ENCODE peak calls at places on chromosomes 6 and 20, in seven cellular contexts. I is tibial nerve, K is spleen, J is OCI-LY7, V is WERI-Rb-1, D is ovary, N is esophagus squamous epithelium. B is an unnamed sample.

GRCh38 chr20:49990310-49990720 is 7.5 kb downstream of the SNAI1 start:
- DNase-seq in J (no peak), I (no peak), V (peak), K (no peak), D (no peak), N (no peak), B (no peak)

GRCh38 chr6:41373367-41373918 is 38.0 kb downstream of the NCR2 start:
- DNase-seq in V (no peak), J (no peak), N (no peak), K (no peak), I (no peak), D (no peak), B (no peak)

GRCh38 chr6:26311012-26311384 is 54.0 kb upstream of the BTN3A2 start:
- DNase-seq in K (no peak), D (peak), N (no peak), V (no peak), I (no peak), J (peak), B (peak)

GRCh38 chr6:158040051-158040803 is 58.6 kb downstream of the SYNJ2 start:
- DNase-seq in K (no peak), D (peak), N (no peak), V (no peak), I (no peak), J (no peak), B (peak)

GRCh38 chr6:126716826-126717514 is 377.1 kb downstream of the CENPW start:
- DNase-seq in I (no peak), N (no peak), J (no peak), V (peak), D (no peak), K (no peak), B (peak)

GRCh38 chr20:62707981-62708521 is 585 bp upstream of the NTSR1 start:
- DNase-seq in N (no peak), K (no peak), V (peak), D (no peak), J (peak), I (no peak), B (no peak)

GRCh38 chr6:76779068-76779467 is 684.2 kb downstream of the HTR1B start:
- DNase-seq in I (no peak), K (no peak), N (no peak), D (no peak), J (no peak), V (no peak), B (no peak)

GRCh38 chr6:116028233-116028632 is 32.5 kb downstream of the FRK start:
- DNase-seq in V (no peak), D (no peak), N (no peak), K (no peak), I (no peak), J (no peak), B (no peak)

GRCh38 chr6:86193821-86194220 is 551.1 kb upstream of the SYNCRIP start:
- DNase-seq in V (no peak), N (no peak), J (no peak), D (no peak), I (no peak), K (no peak), B (no peak)

GRCh38 chr6:55953384-55953783 is 78.0 kb upstream of the BMP5 start:
- DNase-seq in V (no peak), N (no peak), J (no peak), K (no peak), D (no peak), I (no peak), B (peak)

GRCh38 chr20:59063358-59064213 is 21.0 kb upstream of the PRELID3B start:
- DNase-seq in D (peak), V (peak), J (no peak), N (no peak), K (no peak), I (no peak), B (peak)

GRCh38 chr6:170173416-170173990 is 117.4 kb downstream of the DLL1 start:
- DNase-seq in N (no peak), D (peak), V (no peak), J (no peak), K (peak), I (no peak), B (no peak)

GRCh38 chr20:461254-462198 is 807 bp downstream of the TBC1D20 start:
- DNase-seq in V (peak), K (peak), D (no peak), I (peak), J (peak), N (no peak), B (peak)

DNA sequence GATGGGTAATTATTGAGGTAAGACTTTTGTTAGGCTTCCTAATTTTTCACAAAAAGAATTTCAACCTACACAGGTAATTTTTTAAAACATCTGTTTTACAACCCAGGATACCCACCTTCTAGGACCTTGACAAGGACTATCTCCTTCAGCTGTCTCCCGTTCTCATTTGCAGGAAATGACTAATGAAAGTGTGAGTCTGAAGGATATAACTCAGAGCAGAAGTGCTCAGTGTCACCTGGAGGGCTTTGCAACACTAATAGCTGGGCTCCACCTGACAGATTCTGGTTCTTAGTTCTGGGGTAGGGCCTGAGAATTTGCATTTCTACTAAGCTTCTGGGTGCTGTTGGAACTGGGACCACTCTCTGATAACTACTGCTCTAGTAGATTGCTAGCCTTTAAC is 30.5 kb downstream of the AK9 start:
- DNase-seq in J (no peak), D (no peak), K (no peak), N (no peak), V (no peak), I (no peak), B (peak)
- TF ChIP-seq CTCF in J (no peak), D (no peak), K (no peak), N (no peak), V (no peak), I (no peak), B (no peak)

GRCh38 chr20:64162239-64162621 is 2.0 kb upstream of the MYT1 start:
- DNase-seq in V (no peak), D (no peak), I (no peak), J (no peak), N (no peak), K (no peak), B (no peak)
- H3K27ac ChIP-seq in V (peak), D (no peak), I (no peak), J (no peak), N (no peak), K (no peak), B (no peak)

GRCh38 chr6:14552891-14553290 is 435.3 kb downstream of the CD83 start:
- DNase-seq in N (no peak), J (no peak), D (no peak), V (no peak), I (no peak), K (no peak), B (peak)
- TF ChIP-seq CTCF in N (no peak), J (no peak), D (no peak), V (no peak), I (no peak), K (no peak), B (peak)

GRCh38 chr6:23412770-23413169 is 713.2 kb upstream of the NRSN1 start:
- DNase-seq in N (no peak), V (no peak), K (no peak), J (no peak), D (no peak), I (no peak), B (peak)

GRCh38 chr6:23414922-23415321 is 711.1 kb upstream of the NRSN1 start:
- DNase-seq in N (no peak), I (no peak), K (no peak), J (no peak), V (no peak), D (no peak), B (no peak)

GRCh38 chr6:23415819-23416427 is 710.1 kb upstream of the NRSN1 start:
- DNase-seq in D (no peak), K (no peak), I (no peak), J (no peak), V (no peak), N (no peak), B (no peak)

GRCh38 chr6:23414204-23414501 is 711.9 kb upstream of the NRSN1 start:
- DNase-seq in K (no peak), N (no peak), V (no peak), J (no peak), D (no peak), I (no peak), B (peak)

DNA sequence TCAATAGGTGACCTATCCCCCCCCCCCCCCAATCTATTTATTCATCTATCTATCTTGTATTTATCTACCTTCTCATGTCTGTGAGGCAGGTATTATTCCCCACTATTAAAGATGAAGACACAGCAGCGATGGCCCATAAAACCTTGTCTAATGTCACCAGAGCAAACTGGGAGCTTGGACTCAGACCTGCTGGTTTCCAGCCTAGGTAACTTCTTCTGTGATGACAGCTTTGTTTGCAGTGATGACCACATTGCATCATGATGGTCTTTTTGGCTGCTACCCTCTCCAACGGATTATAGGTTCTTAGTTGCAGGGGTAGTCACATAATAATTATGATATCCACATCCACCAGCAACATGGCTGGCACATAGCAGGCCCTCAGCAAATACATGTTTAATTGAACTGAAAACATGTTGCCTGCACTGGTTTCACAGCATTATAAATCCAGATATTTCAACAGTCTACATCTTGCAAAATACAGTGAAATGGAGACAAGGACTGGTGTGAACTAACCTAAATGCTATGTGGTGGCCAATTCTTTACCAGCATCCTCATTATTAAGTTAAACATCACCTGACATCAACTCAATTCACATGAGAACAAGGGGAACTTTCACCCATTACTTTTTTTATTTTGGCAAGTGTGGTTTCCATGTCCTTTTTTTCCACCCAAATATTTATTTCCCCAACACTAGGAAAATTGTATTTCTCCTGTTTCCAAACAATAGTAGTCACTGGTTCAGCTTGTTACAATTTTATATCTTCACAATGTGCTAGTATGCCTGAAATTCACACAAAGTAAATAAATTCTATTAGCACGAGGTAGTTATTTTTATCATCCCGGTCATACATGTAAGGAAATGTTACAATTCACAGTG is 712.5 kb upstream of the NRSN1 start:
- DNase-seq in K (no peak), D (no peak), J (no peak), I (no peak), V (no peak), N (no peak), B (peak)
- H3K27ac ChIP-seq in K (no peak), D (no peak), J (no peak), I (no peak), V (no peak), N (no peak), B (no peak)

GRCh38 chr20:2244993-2245392 is 50.8 kb upstream of the TGM3 start:
- DNase-seq in I (no peak), J (no peak), K (no peak), V (peak), D (no peak), N (no peak), B (no peak)
- TF ChIP-seq CTCF in I (no peak), J (peak), K (no peak), V (peak), D (no peak), N (no peak), B (peak)

GRCh38 chr6:4899249-4899648 is 104.6 kb downstream of the RPP40 start:
- DNase-seq in J (no peak), D (no peak), I (no peak), N (no peak), K (no peak), V (no peak), B (no peak)
- H3K27ac ChIP-seq in J (no peak), D (no peak), I (no peak), N (no peak), K (no peak), V (no peak), B (no peak)

GRCh38 chr20:1800777-1801176 is 94.4 kb upstream of the SIRPA start:
- DNase-seq in I (no peak), V (no peak), J (no peak), D (no peak), K (no peak), N (no peak), B (no peak)
- TF ChIP-seq CTCF in I (peak), V (peak), J (peak), D (no peak), K (peak), N (no peak), B (peak)

DNA sequence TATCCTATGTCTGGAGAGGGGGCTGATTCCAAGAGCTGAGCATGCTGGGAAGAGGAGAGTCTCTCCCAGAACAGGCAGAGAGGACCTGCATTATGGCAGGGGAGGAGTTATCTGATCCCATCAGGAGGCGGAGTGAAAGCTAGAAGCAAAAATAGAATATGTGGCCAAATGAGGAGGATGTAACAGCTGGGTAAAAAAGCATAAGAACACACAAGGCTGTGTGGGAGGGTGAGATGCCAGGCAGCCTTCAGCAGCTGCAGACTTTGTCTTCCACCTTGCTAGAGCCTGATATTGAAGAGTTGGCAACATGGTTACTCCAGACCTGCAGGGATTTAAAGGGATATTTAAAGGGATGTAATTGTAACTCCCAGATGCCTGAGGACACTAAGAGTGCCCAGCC is 167.1 kb downstream of the PTPRT start:
- DNase-seq in K (no peak), I (no peak), D (no peak), J (no peak), N (no peak), V (no peak), B (no peak)
- H3K27ac ChIP-seq in K (no peak), I (no peak), D (no peak), J (no peak), N (no peak), V (no peak), B (no peak)

GRCh38 chr6:36372088-36372487 is 15.4 kb downstream of the ETV7 start:
- DNase-seq in D (no peak), I (no peak), J (no peak), V (no peak), N (no peak), K (no peak), B (no peak)
- TF ChIP-seq CTCF in D (no peak), I (no peak), J (no peak), V (no peak), N (no peak), K (no peak), B (no peak)